ENCODE peak calls at places on chromosomes 5 and 9, in four cellular contexts. Z is NCI-H510A; Q is activated CD4-positive, alpha-beta T cell treated with anti-CD3 and anti-CD28 coated beads for 1 hour; G is naive thymus-derived CD4-positive, alpha-beta T cell. R is an unnamed sample.

GRCh38 chr9:82031538-82032280 is 43.1 kb downstream of the SPATA31D1 start:
- DNase-seq in Z (no peak), Q (no peak), G (no peak), R (no peak)

GRCh38 chr5:65482280-65482726 is 583 bp upstream of the ADAMTS6 start:
- DNase-seq in Z (no peak), Q (no peak), G (peak), R (peak)

GRCh38 chr5:33743089-33743488 is 148.7 kb downstream of the ADAMTS12 start:
- DNase-seq in Z (no peak), Q (no peak), G (no peak), R (no peak)

GRCh38 chr5:154559398-154560276 is 81.6 kb upstream of the HAND1 start:
- DNase-seq in Z (no peak), Q (no peak), G (no peak), R (no peak)

GRCh38 chr5:138725153-138725884 is 27.9 kb upstream of the CTNNA1 start:
- DNase-seq in Z (peak), Q (no peak), G (no peak), R (peak)

GRCh38 chr5:151614565-151614964 is 23.4 kb upstream of the FAT2 start:
- DNase-seq in Z (no peak), Q (no peak), G (no peak), R (no peak)

GRCh38 chr9:85118990-85119755 is 449.6 kb downstream of the NTRK2 start:
- DNase-seq in Z (no peak), Q (no peak), G (no peak), R (no peak)

GRCh38 chr5:82684659-82685058 is 392.5 kb downstream of the TMEM167A start:
- DNase-seq in Z (no peak), Q (no peak), G (no peak), R (no peak)

GRCh38 chr5:142425286-142426065 is 100.7 kb upstream of the SPRY4 start:
- DNase-seq in Z (no peak), Q (no peak), G (no peak), R (peak)

GRCh38 chr5:74885170-74885569 is 19.0 kb upstream of the FAM169A start:
- DNase-seq in Z (no peak), Q (no peak), G (no peak), R (no peak)

GRCh38 chr9:114697951-114698351 is 16.0 kb upstream of the TEX48 start:
- DNase-seq in Z (no peak), Q (no peak), G (no peak), R (no peak)

GRCh38 chr5:139167052-139167451 is 31.1 kb downstream of the SIL1 start:
- DNase-seq in Z (no peak), Q (no peak), G (no peak), R (no peak)

GRCh38 chr5:86909896-86910295 is 292.2 kb downstream of the COX7C start:
- DNase-seq in Z (no peak), Q (no peak), G (no peak), R (no peak)

GRCh38 chr5:140055152-140055551 is 12.1 kb upstream of the NRG2 start:
- DNase-seq in Z (no peak), Q (no peak), G (no peak), R (no peak)

GRCh38 chr9:92718086-92719001 is 46.3 kb downstream of the BICD2 start:
- DNase-seq in Z (no peak), Q (no peak), G (no peak), R (no peak)